ENCODE peak calls at places on chromosomes 3 and 15, in nine cellular contexts. L, N, T, C, B, H, F, G and D are unnamed samples.

GRCh38 chr3:82281205-82281604 is 519.8 kb upstream of the GBE1 start:
- DNase-seq in L (no peak), N (no peak), T (no peak), C (no peak), B (no peak), H (no peak), F (no peak), G (no peak), D (no peak)

GRCh38 chr3:155619118-155619915 is 125.6 kb downstream of the PLCH1 start:
- DNase-seq in L (no peak), N (no peak), T (no peak), C (no peak), B (no peak), H (no peak), F (no peak), G (no peak), D (no peak)

GRCh38 chr3:195143221-195143620 is 127.7 kb downstream of the XXYLT1 start:
- DNase-seq in L (no peak), N (no peak), T (no peak), C (no peak), B (no peak), H (no peak), F (no peak), G (no peak), D (no peak)

GRCh38 chr15:31266712-31267111 is 59.9 kb upstream of the KLF13 start:
- DNase-seq in L (no peak), N (peak), T (no peak), C (peak), B (no peak), H (no peak), F (no peak), G (no peak), D (no peak)

GRCh38 chr15:33964665-33965040 is 3.6 kb upstream of the CHRM5 start:
- DNase-seq in L (no peak), N (no peak), T (no peak), C (no peak), B (no peak), H (no peak), F (no peak), G (no peak), D (no peak)

GRCh38 chr3:28347374-28348285 is 891 bp upstream of the ZCWPW2 start:
- DNase-seq in L (no peak), N (no peak), T (no peak), C (no peak), B (no peak), H (no peak), F (no peak), G (no peak), D (no peak)

GRCh38 chr3:27666277-27666676 is 55.8 kb downstream of the EOMES start:
- DNase-seq in L (no peak), N (no peak), T (no peak), C (no peak), B (no peak), H (no peak), F (no peak), G (no peak), D (no peak)

GRCh38 chr15:38072507-38073277 is 138.3 kb downstream of the TMCO5A start:
- DNase-seq in L (peak), N (peak), T (peak), C (peak), B (peak), H (peak), F (peak), G (peak), D (peak)

GRCh38 chr15:35481064-35481463 is 64.9 kb downstream of the DPH6 start:
- DNase-seq in L (no peak), N (no peak), T (no peak), C (no peak), B (no peak), H (no peak), F (no peak), G (no peak), D (no peak)

GRCh38 chr15:56718560-56718959 is 14.7 kb downstream of the ZNF280D start:
- DNase-seq in L (no peak), N (no peak), T (no peak), C (no peak), B (no peak), H (no peak), F (no peak), G (no peak), D (no peak)

GRCh38 chr3:63500196-63500595 is 152.3 kb upstream of the SNTN start:
- DNase-seq in L (no peak), N (no peak), T (no peak), C (no peak), B (no peak), H (no peak), F (no peak), G (no peak), D (no peak)

GRCh38 chr15:68536331-68537095 is 42.3 kb upstream of the CORO2B start:
- DNase-seq in L (no peak), N (no peak), T (no peak), C (no peak), B (no peak), H (no peak), F (no peak), G (no peak), D (no peak)

GRCh38 chr3:156341831-156342416 is 213.0 kb downstream of the SSR3 start:
- DNase-seq in L (peak), N (no peak), T (no peak), C (peak), B (no peak), H (no peak), F (no peak), G (no peak), D (no peak)

GRCh38 chr15:83422090-83422489 is 25.1 kb upstream of the SH3GL3 start:
- DNase-seq in L (no peak), N (no peak), T (no peak), C (no peak), B (no peak), H (no peak), F (no peak), G (no peak), D (no peak)

GRCh38 chr3:177427540-177427939 is 230.3 kb upstream of the TBL1XR1 start:
- DNase-seq in L (no peak), N (no peak), T (no peak), C (no peak), B (no peak), H (no peak), F (no peak), G (no peak), D (peak)

GRCh38 chr15:93030430-93031102 is 58.4 kb downstream of the RGMA start:
- DNase-seq in L (peak), N (peak), T (peak), C (peak), B (peak), H (peak), F (peak), G (peak), D (peak)

GRCh38 chr3:148718982-148719862 is 21.5 kb downstream of the AGTR1 start:
- DNase-seq in L (no peak), N (no peak), T (no peak), C (no peak), B (no peak), H (peak), F (no peak), G (no peak), D (no peak)

GRCh38 chr15:65884511-65884910 is 15.2 kb downstream of the RAB11A start:
- DNase-seq in L (no peak), N (no peak), T (no peak), C (no peak), B (no peak), H (no peak), F (no peak), G (no peak), D (no peak)

GRCh38 chr15:67130673-67131601 is 65.5 kb downstream of the SMAD3 start:
- DNase-seq in L (no peak), N (no peak), T (no peak), C (no peak), B (peak), H (no peak), F (no peak), G (no peak), D (no peak)

GRCh38 chr3:53195602-53196574 is 34.9 kb downstream of the PRKCD start:
- DNase-seq in L (peak), N (no peak), T (peak), C (peak), B (peak), H (peak), F (peak), G (peak), D (no peak)

GRCh38 chr3:63193647-63194046 is 84.5 kb upstream of the SYNPR start:
- DNase-seq in L (no peak), N (no peak), T (no peak), C (no peak), B (no peak), H (peak), F (no peak), G (no peak), D (no peak)

GRCh38 chr3:153927107-153927506 is 194.1 kb upstream of the ARHGEF26 start:
- DNase-seq in L (no peak), N (no peak), T (no peak), C (no peak), B (no peak), H (peak), F (no peak), G (no peak), D (peak)

GRCh38 chr3:159482241-159483031 is 506.2 kb upstream of the IL12A start:
- DNase-seq in L (no peak), N (no peak), T (no peak), C (no peak), B (no peak), H (no peak), F (no peak), G (no peak), D (no peak)

GRCh38 chr3:57696861-57697321 is 4.0 kb upstream of the DENND6A start:
- DNase-seq in L (no peak), N (no peak), T (no peak), C (no peak), B (no peak), H (no peak), F (no peak), G (no peak), D (no peak)

GRCh38 chr3:158420654-158421396 is 150.2 kb upstream of the MLF1 start:
- DNase-seq in L (no peak), N (no peak), T (no peak), C (no peak), B (no peak), H (no peak), F (no peak), G (peak), D (no peak)

GRCh38 chr3:129197341-129197740 is 13.6 kb upstream of the CNBP start:
- DNase-seq in L (no peak), N (no peak), T (no peak), C (no peak), B (no peak), H (no peak), F (no peak), G (no peak), D (no peak)

GRCh38 chr3:129199366-129199765 is 15.7 kb upstream of the CNBP start:
- DNase-seq in L (no peak), N (no peak), T (no peak), C (no peak), B (no peak), H (no peak), F (no peak), G (no peak), D (no peak)

GRCh38 chr3:129195731-129196256 is 12.1 kb upstream of the CNBP start:
- DNase-seq in L (no peak), N (no peak), T (no peak), C (no peak), B (peak), H (no peak), F (peak), G (no peak), D (peak)

DNA sequence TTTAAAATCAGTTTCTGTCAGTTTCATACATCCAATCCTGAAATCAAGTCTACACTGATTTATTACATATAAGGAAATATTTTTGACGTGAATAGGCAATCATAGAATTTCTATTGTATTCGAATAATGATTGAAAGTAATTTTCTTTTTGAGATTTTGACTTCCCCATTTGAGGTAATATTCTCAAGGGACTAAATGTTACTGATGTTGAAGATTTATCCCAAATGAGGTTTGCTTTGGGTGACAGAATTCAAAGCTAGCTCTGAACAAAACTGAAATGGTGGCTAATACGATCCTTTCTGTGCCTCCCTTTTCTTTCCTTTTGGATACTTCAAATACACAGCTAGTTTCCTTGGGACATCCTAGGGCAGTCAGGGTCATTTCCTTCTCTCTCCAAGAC is 12.9 kb upstream of the CNBP start:
- DNase-seq in L (no peak), N (no peak), T (no peak), C (no peak), B (no peak), H (no peak), F (no peak), G (no peak), D (no peak)
- TF ChIP-seq POLR2A in L (no peak), N (no peak), T (no peak), C (no peak), B (no peak), H (no peak), F (no peak), G (no peak), D (no peak)

GRCh38 chr3:172145287-172145686 is 105.9 kb downstream of the FNDC3B start:
- DNase-seq in L (no peak), N (no peak), T (no peak), C (no peak), B (no peak), H (no peak), F (no peak), G (no peak), D (no peak)

GRCh38 chr3:172146349-172146748 is 107.0 kb downstream of the FNDC3B start:
- DNase-seq in L (no peak), N (no peak), T (no peak), C (no peak), B (no peak), H (no peak), F (no peak), G (no peak), D (no peak)

GRCh38 chr3:172142074-172143059 is 103.0 kb downstream of the FNDC3B start:
- DNase-seq in L (no peak), N (no peak), T (no peak), C (no peak), B (no peak), H (no peak), F (no peak), G (no peak), D (no peak)

GRCh38 chr3:172143060-172143451 is 103.7 kb downstream of the FNDC3B start:
- DNase-seq in L (no peak), N (no peak), T (no peak), C (no peak), B (no peak), H (no peak), F (no peak), G (no peak), D (no peak)

DNA sequence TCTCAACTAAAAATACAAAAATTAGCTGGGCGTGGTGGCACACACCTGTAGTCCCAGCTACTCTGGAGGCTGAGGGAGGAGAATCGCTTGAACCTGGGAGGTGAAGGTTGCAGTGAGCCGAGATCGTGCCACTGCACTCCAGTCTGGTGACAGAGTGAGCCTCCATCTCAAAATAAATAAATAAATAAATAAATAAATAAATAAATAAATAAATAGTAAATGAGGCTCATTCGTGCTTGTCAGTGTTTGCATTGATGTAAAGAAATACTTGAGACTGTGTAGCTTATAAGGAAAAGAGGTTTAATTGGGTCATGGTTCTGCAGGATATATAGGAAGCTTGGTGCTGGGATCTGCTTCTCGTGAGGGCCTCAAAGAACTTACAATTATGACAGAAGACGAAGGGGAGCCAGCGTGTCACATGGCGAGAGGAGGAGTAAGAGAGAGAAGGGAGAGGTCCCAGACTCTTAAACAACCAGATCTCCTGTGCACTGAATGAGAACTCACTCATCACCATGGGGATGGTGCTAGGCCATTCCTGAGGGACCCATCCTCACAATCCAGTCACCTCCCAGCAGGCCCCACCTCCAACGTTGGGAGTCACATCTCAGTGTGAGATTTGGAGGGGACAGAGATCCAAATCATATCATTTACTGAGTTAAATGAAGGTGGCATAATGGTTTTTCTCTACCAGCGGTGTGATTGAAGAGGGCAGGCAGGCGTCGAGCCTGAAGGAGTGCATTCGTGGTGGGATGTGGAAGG is 104.5 kb downstream of the FNDC3B start:
- DNase-seq in L (no peak), N (no peak), T (no peak), C (no peak), B (no peak), H (no peak), F (no peak), G (no peak), D (no peak)
- TF ChIP-seq POLR2A in L (no peak), N (no peak), T (no peak), C (no peak), B (no peak), H (no peak), F (no peak), G (no peak), D (no peak)

GRCh38 chr3:89950772-89951171 is 843.4 kb downstream of the EPHA3 start:
- DNase-seq in L (no peak), N (no peak), T (no peak), C (no peak), B (no peak), H (no peak), F (no peak), G (no peak), D (no peak)
- TF ChIP-seq POLR2A in L (no peak), N (no peak), T (no peak), C (no peak), B (no peak), H (no peak), F (no peak), G (no peak), D (no peak)

GRCh38 chr3:50299929-50300680 is 900 bp upstream of the HYAL3 start:
- DNase-seq in L (no peak), N (no peak), T (no peak), C (no peak), B (no peak), H (no peak), F (no peak), G (no peak), D (no peak)
- TF ChIP-seq POLR2A in L (no peak), N (no peak), T (peak), C (no peak), B (no peak), H (no peak), F (no peak), G (no peak), D (no peak)

GRCh38 chr3:44554626-44555592 is at the start of gene ZKSCAN7:
- DNase-seq in L (peak), N (peak), T (peak), C (peak), B (peak), H (no peak), F (peak), G (no peak), D (no peak)
- TF ChIP-seq POLR2A in L (peak), N (no peak), T (no peak), C (no peak), B (no peak), H (no peak), F (no peak), G (no peak), D (no peak)

DNA sequence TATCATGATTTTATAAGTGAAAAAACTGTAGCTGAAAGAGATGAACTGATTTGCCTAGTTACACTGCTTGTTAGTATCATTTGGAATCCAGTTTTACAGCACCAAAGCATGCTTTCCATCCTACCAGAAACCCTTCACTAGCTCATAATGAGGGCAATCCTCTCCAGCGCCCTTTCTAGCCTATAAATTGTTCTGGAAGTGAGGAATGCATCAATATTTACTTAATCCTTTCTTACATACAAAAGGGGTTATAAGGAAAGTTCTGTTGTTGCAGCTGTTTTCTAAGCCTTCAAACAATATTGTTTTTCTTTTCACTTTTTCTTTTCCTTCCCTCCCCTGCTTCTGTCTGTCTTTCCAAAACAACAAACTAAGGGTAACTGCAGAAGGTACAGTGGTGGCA is 11.0 kb upstream of the PCCB start:
- DNase-seq in L (no peak), N (no peak), T (no peak), C (no peak), B (no peak), H (no peak), F (no peak), G (no peak), D (no peak)
- TF ChIP-seq POLR2A in L (no peak), N (no peak), T (no peak), C (no peak), B (no peak), H (no peak), F (no peak), G (no peak), D (no peak)

GRCh38 chr3:5195605-5196004 is 8.1 kb downstream of the EDEM1 start:
- DNase-seq in L (no peak), N (peak), T (no peak), C (peak), B (no peak), H (no peak), F (no peak), G (no peak), D (no peak)
- TF ChIP-seq POLR2A in L (no peak), N (no peak), T (no peak), C (no peak), B (no peak), H (no peak), F (no peak), G (no peak), D (no peak)

DNA sequence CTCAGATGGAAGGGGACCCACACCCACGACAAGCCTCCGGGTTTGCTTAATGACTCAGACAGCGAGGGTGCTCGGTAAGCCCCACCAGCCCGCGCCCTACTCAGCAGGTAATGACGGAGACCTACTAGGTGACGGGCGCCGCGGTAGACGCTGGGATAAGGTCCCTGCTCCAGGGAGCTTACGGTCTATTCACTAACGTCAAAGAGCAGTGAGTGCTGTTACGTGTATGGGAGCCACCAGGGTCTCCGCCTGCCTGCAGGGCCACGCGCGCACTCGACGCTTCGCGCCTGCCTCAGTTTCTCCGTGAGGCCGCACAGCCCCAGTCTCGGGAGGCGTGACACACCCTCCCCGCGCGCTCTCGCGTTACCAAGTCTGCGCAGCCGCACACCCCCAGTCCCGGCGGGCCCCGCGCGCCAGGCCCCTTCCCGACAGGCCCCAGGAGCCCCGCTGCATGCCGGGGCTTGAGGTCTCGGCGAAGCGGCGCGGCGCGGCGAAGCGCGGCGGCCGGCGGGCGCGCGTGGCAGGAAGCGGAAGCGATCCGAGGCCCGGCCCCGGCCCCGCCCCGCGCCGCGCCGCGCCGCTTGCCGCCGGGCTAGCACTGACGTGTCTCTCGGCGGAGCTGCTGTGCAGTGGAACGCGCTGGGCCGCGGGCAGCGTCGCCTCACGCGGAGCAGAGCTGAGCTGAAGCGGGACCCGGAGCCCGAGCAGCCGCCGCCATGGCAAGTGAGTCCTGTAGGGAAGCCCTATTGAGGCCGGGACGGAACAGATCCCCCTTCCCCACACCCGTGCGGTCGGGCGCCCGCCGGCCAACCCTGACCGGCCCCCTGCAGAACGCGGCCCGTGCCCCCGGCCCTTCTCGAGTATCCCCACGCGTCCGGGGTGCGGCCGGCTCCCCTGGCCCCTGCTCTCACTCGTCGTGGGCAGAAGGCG is at the start of gene SEC61A1:
- DNase-seq in L (peak), N (peak), T (peak), C (peak), B (peak), H (peak), F (peak), G (peak), D (peak)
- TF ChIP-seq POLR2A in L (peak), N (no peak), T (peak), C (peak), B (peak), H (peak), F (peak), G (peak), D (peak)